ENCODE peak calls at places on chromosomes 2 and 18, in four cellular contexts. Z is nephron progenitor cell, W is KBM-7, K is NCI-H1092. L is an unnamed sample.

GRCh38 chr2:15359716-15360531 is 201.2 kb downstream of the NBAS start:
- DNase-seq in W (no peak), K (no peak), Z (no peak), L (peak)

GRCh38 chr2:191693151-191693550 is 15.2 kb downstream of the NABP1 start:
- DNase-seq in K (no peak), W (no peak), Z (no peak), L (no peak)

GRCh38 chr18:36179562-36180334 is 7.5 kb upstream of the MOCOS start:
- DNase-seq in Z (no peak), W (peak), K (no peak), L (no peak)

GRCh38 chr2:64221935-64222334 is 77.7 kb upstream of the PELI1 start:
- DNase-seq in Z (no peak), W (no peak), K (no peak), L (no peak)

GRCh38 chr18:58805482-58806187 is 59.0 kb upstream of the ZNF532 start:
- DNase-seq in W (no peak), K (peak), Z (peak), L (no peak)

GRCh38 chr2:199811360-199811759 is 39.6 kb downstream of the FTCDNL1 start:
- DNase-seq in Z (no peak), K (no peak), W (no peak), L (no peak)

GRCh38 chr2:199581935-199582336 is 124.2 kb upstream of the SATB2 start:
- DNase-seq in K (no peak), Z (no peak), W (no peak), L (no peak)

GRCh38 chr2:41970898-41971660 is 76.7 kb upstream of the PKDCC start:
- DNase-seq in Z (no peak), K (no peak), W (no peak), L (no peak)

GRCh38 chr18:41396211-41396610 is 558.8 kb upstream of the PIK3C3 start:
- DNase-seq in K (no peak), W (no peak), Z (no peak), L (no peak)

GRCh38 chr2:177535968-177536514 is 143.5 kb downstream of the AGPS start:
- DNase-seq in Z (no peak), W (no peak), K (no peak), L (no peak)

GRCh38 chr2:39875914-39876267 is 96.8 kb upstream of the THUMPD2 start:
- DNase-seq in K (no peak), W (no peak), Z (no peak), L (no peak)